ENCODE peak calls at places on chromosomes 16 and 17, in four cellular contexts. R is astrocyte of the spinal cord, V is H7, L is right cardiac atrium. O is an unnamed sample.

GRCh38 chr17:36921131-36921851 is 16.0 kb upstream of the LHX1 start:
- DNase-seq in R (peak), V (peak), L (no peak), O (no peak)

GRCh38 chr16:89826531-89827382 is 1.5 kb upstream of the SPIRE2 start:
- DNase-seq in R (no peak), V (no peak), L (no peak), O (no peak)

GRCh38 chr16:84559311-84559932 is 55.0 kb upstream of the MEAK7 start:
- DNase-seq in R (no peak), V (peak), L (no peak), O (no peak)

GRCh38 chr16:88810868-88811599 is 694 bp downstream of the APRT start:
- DNase-seq in R (peak), V (peak), L (peak), O (peak)

GRCh38 chr16:71515026-71515425 is 11.2 kb upstream of the CHST4 start:
- DNase-seq in R (no peak), V (peak), L (no peak), O (no peak)

GRCh38 chr17:4249452-4250029 is 14.2 kb downstream of the ANKFY1 start:
- DNase-seq in R (peak), V (peak), L (no peak), O (peak)

GRCh38 chr17:49146620-49147306 is 14.2 kb downstream of the B4GALNT2 start:
- DNase-seq in R (peak), V (no peak), L (no peak), O (no peak)

GRCh38 chr16:78259883-78260282 is 160.4 kb downstream of the WWOX start:
- DNase-seq in R (no peak), V (no peak), L (no peak), O (no peak)

GRCh38 chr17:47297661-47298400 is 25.9 kb upstream of the EFCAB13 start:
- DNase-seq in R (no peak), V (no peak), L (no peak), O (no peak)

GRCh38 chr16:77579283-77579985 is 142.9 kb upstream of the NUDT7 start:
- DNase-seq in R (no peak), V (no peak), L (no peak), O (no peak)

GRCh38 chr16:11783319-11784047 is 13.6 kb downstream of the ZC3H7A start:
- DNase-seq in R (peak), V (no peak), L (no peak), O (no peak)

GRCh38 chr17:35745749-35746320 is 7.2 kb downstream of the GAS2L2 start:
- DNase-seq in R (no peak), V (peak), L (no peak), O (no peak)

GRCh38 chr17:17156107-17156506 is 50.0 kb downstream of the PLD6 start:
- DNase-seq in R (peak), V (no peak), L (no peak), O (no peak)

GRCh38 chr17:80070375-80071115 is 30.8 kb upstream of the GAA start:
- DNase-seq in R (no peak), V (no peak), L (no peak), O (no peak)

GRCh38 chr17:74761931-74762330 is 13.5 kb downstream of the NHERF1 start:
- DNase-seq in R (no peak), V (no peak), L (no peak), O (no peak)

GRCh38 chr17:44400226-44400847 is 10.9 kb upstream of the ITGA2B start:
- DNase-seq in R (peak), V (peak), L (no peak), O (peak)

O was measured in HAP-1.